ENCODE peak calls at places on chromosomes 13 and 19, in four cellular contexts. E, X, G and Y are unnamed samples.

GRCh38 chr19:35395762-35396199 is 24.9 kb downstream of the GPR42 start:
- DNase-seq in X (no peak), E (no peak), G (no peak), Y (no peak)

GRCh38 chr13:51811046-51811445 is 7.1 kb upstream of the DHRS12 start:
- DNase-seq in X (no peak), E (no peak), G (no peak), Y (no peak)

GRCh38 chr19:28828276-28828870 is 384.6 kb downstream of the UQCRFS1 start:
- DNase-seq in G (no peak), E (no peak), X (no peak), Y (no peak)

GRCh38 chr19:10454267-10454666 is 33.9 kb downstream of the PDE4A start:
- DNase-seq in G (peak; percentile 35), E (peak; percentile 66), X (no peak), Y (no peak)

GRCh38 chr13:36420437-36420891 is 11.8 kb upstream of the CCNA1 start:
- DNase-seq in E (peak; percentile 79), G (peak; percentile 78), X (no peak), Y (peak; percentile 53)

GRCh38 chr13:41470187-41470586 is 12.8 kb downstream of the RGCC start:
- DNase-seq in E (no peak), G (no peak), X (no peak), Y (no peak)

GRCh38 chr19:41295506-41295905 is 14.5 kb upstream of the CCDC97 start:
- DNase-seq in X (no peak), E (no peak), G (no peak), Y (no peak)

GRCh38 chr19:35986664-35987570 is 8.1 kb upstream of the SDHAF1 start:
- DNase-seq in G (peak; percentile 59), X (no peak), E (no peak), Y (no peak)

GRCh38 chr19:52336976-52337375 is 933 bp downstream of the ZNF610 start:
- DNase-seq in E (peak; percentile 8), X (no peak), G (no peak), Y (no peak)